ENCODE peak calls at places on chromosomes 2 and 18, in eight cellular contexts. M is activated T-cell treated with anti-CD3 and anti-CD28 coated beads for 48 hours; U is HEK293T; D is HFFc6; W is T-helper 2 cell; B is NCI-H748 treated with DMSO at 0.1 percent for 48 hours; N is NCI-H2029; C is activated CD4-positive, CD25-positive, alpha-beta regulatory T cell. X is an unnamed sample.

GRCh38 chr18:48959921-48960920 is 9.5 kb upstream of the SMAD7 start:
- DNase-seq in M (no peak), U (no peak), D (no peak), W (no peak), B (peak), N (no peak), C (no peak), X (no peak)

GRCh38 chr2:19021721-19022120 is 336.7 kb downstream of the OSR1 start:
- DNase-seq in M (no peak), U (no peak), D (peak), W (no peak), B (no peak), N (no peak), C (no peak), X (peak)

GRCh38 chr2:223856584-223856983 is 19.2 kb upstream of the AP1S3 start:
- DNase-seq in M (no peak), U (no peak), D (no peak), W (no peak), B (no peak), N (no peak), C (no peak), X (no peak)

GRCh38 chr2:10973766-10974165 is 62.0 kb downstream of the KCNF1 start:
- DNase-seq in M (no peak), U (no peak), D (no peak), W (no peak), B (no peak), N (no peak), C (no peak), X (no peak)

GRCh38 chr2:50719837-50720694 is 311.9 kb downstream of the NRXN1 start:
- DNase-seq in M (no peak), U (no peak), D (no peak), W (no peak), B (peak), N (no peak), C (no peak), X (no peak)

GRCh38 chr18:2325308-2325849 is 245.9 kb downstream of the METTL4 start:
- DNase-seq in M (no peak), U (no peak), D (peak), W (no peak), B (no peak), N (no peak), C (no peak), X (no peak)

GRCh38 chr18:30409120-30409519 is 633.4 kb downstream of the DSC3 start:
- DNase-seq in M (no peak), U (no peak), D (no peak), W (no peak), B (no peak), N (no peak), C (no peak), X (no peak)

GRCh38 chr18:41347057-41347456 is 608.0 kb upstream of the PIK3C3 start:
- DNase-seq in M (no peak), U (no peak), D (peak), W (no peak), B (no peak), N (no peak), C (no peak), X (no peak)

GRCh38 chr2:127174176-127174575 is 45.9 kb downstream of the CYP27C1 start:
- DNase-seq in M (no peak), U (peak), D (no peak), W (no peak), B (no peak), N (no peak), C (no peak), X (no peak)

GRCh38 chr2:19256239-19256638 is 102.2 kb downstream of the OSR1 start:
- DNase-seq in M (no peak), U (no peak), D (peak), W (no peak), B (no peak), N (peak), C (no peak), X (no peak)

GRCh38 chr2:182866095-182866460 is 359 bp downstream of the FRZB start:
- DNase-seq in M (no peak), U (no peak), D (no peak), W (no peak), B (peak), N (no peak), C (no peak), X (no peak)

GRCh38 chr2:236753611-236754010 is 184.0 kb downstream of the ACKR3 start:
- DNase-seq in M (no peak), U (no peak), D (no peak), W (no peak), B (no peak), N (peak), C (no peak), X (no peak)

GRCh38 chr2:34193164-34193563 is 594.1 kb upstream of the FAM98A start:
- DNase-seq in M (no peak), U (no peak), D (no peak), W (no peak), B (no peak), N (no peak), C (no peak), X (no peak)

GRCh38 chr2:69957970-69958369 is 3.5 kb downstream of the ASPRV1 start:
- DNase-seq in M (no peak), U (no peak), D (no peak), W (no peak), B (no peak), N (no peak), C (no peak), X (no peak)

GRCh38 chr2:158775273-158776027 is 19.7 kb upstream of the DAPL1 start:
- DNase-seq in M (no peak), U (no peak), D (no peak), W (no peak), B (no peak), N (no peak), C (no peak), X (no peak)

GRCh38 chr18:32549248-32549842 is 78.7 kb upstream of the GAREM1 start:
- DNase-seq in M (peak), U (peak), D (no peak), W (peak), B (peak), N (peak), C (no peak), X (peak)

GRCh38 chr18:26546170-26546874 is 2.0 kb downstream of the KCTD1 start:
- DNase-seq in M (no peak), U (no peak), D (no peak), W (no peak), B (no peak), N (no peak), C (no peak), X (no peak)

GRCh38 chr2:239190921-239191885 is 209.6 kb downstream of the HDAC4 start:
- DNase-seq in M (no peak), U (no peak), D (no peak), W (no peak), B (no peak), N (no peak), C (no peak), X (no peak)

GRCh38 chr18:55362303-55362702 is 225.7 kb downstream of the TCF4 start:
- DNase-seq in M (no peak), U (no peak), D (no peak), W (no peak), B (no peak), N (no peak), C (no peak), X (no peak)

GRCh38 chr2:85787282-85787980 is 33.6 kb downstream of the ATOH8 start:
- DNase-seq in M (no peak), U (no peak), D (no peak), W (no peak), B (no peak), N (no peak), C (no peak), X (no peak)

GRCh38 chr2:189466046-189466445 is 24.8 kb downstream of the WDR75 start:
- DNase-seq in M (no peak), U (no peak), D (no peak), W (no peak), B (no peak), N (no peak), C (no peak), X (no peak)

GRCh38 chr18:23077493-23078256 is 57.6 kb upstream of the CABLES1 start:
- DNase-seq in M (no peak), U (no peak), D (no peak), W (no peak), B (no peak), N (no peak), C (no peak), X (peak)

GRCh38 chr2:85564144-85564563 is 2.9 kb upstream of the GGCX start:
- DNase-seq in M (no peak), U (no peak), D (no peak), W (no peak), B (no peak), N (no peak), C (no peak), X (no peak)

GRCh38 chr18:41887100-41887499 is 67.9 kb upstream of the PIK3C3 start:
- DNase-seq in M (no peak), U (no peak), D (no peak), W (no peak), B (no peak), N (no peak), C (no peak), X (no peak)

GRCh38 chr18:55076643-55077218 is 117.5 kb upstream of the CCDC68 start:
- DNase-seq in M (no peak), U (no peak), D (no peak), W (no peak), B (no peak), N (no peak), C (no peak), X (no peak)

GRCh38 chr2:237435844-237436590 is 22.1 kb upstream of the COL6A3 start:
- DNase-seq in M (no peak), U (no peak), D (peak), W (no peak), B (no peak), N (no peak), C (no peak), X (no peak)

GRCh38 chr18:63126134-63127067 is 193.2 kb downstream of the BCL2 start:
- DNase-seq in M (no peak), U (no peak), D (no peak), W (no peak), B (no peak), N (no peak), C (no peak), X (no peak)

GRCh38 chr18:31419457-31419932 is 28.0 kb upstream of the DSG3 start:
- DNase-seq in M (no peak), U (no peak), D (no peak), W (no peak), B (no peak), N (no peak), C (no peak), X (no peak)

X was measured in HepG2.